ENCODE peak calls at places on chromosome 2, in six cellular contexts. L, J, A, C, T and I are unnamed samples.

GRCh38 chr2:196218109-196218508 is 46.7 kb upstream of the STK17B start:
- DNase-seq in J (no peak), T (no peak), C (no peak), L (no peak), A (no peak), I (no peak)

GRCh38 chr2:216650607-216651229 is 17.5 kb downstream of the IGFBP2 start:
- DNase-seq in C (no peak), L (no peak), A (no peak), J (no peak), T (no peak), I (no peak)

GRCh38 chr2:84534225-84534624 is 17.9 kb downstream of the DNAH6 start:
- DNase-seq in C (no peak), J (no peak), L (no peak), A (no peak), T (no peak), I (no peak)

GRCh38 chr2:30756051-30756719 is 51.1 kb downstream of the CAPN13 start:
- DNase-seq in J (no peak), A (peak; percentile 31), T (peak; percentile 80), C (peak; percentile 56), L (no peak), I (no peak)

GRCh38 chr2:170885130-170885791 is 43.8 kb upstream of the GORASP2 start:
- DNase-seq in J (no peak), A (peak; percentile 69), C (no peak), T (peak; percentile 10), L (no peak), I (no peak)

GRCh38 chr2:64260817-64261216 is 116.6 kb upstream of the PELI1 start:
- DNase-seq in T (no peak), J (peak; percentile 13), C (no peak), A (no peak), L (peak; percentile 85), I (peak; percentile 91)

GRCh38 chr2:24824071-24824588 is 30.9 kb downstream of the CENPO start:
- DNase-seq in J (no peak), L (no peak), T (no peak), C (no peak), A (no peak), I (no peak)

GRCh38 chr2:67782443-67782842 is 280.4 kb downstream of the C1D start:
- DNase-seq in L (no peak), C (no peak), A (peak; percentile 23), T (no peak), J (no peak), I (no peak)

GRCh38 chr2:74959106-74959751 is 786 bp downstream of the POLE4 start:
- DNase-seq in T (no peak), C (no peak), J (no peak), L (no peak), A (no peak), I (no peak)

GRCh38 chr2:39646267-39646666 is 19.4 kb upstream of the TMEM178A start:
- DNase-seq in J (no peak), T (peak; percentile 53), C (no peak), L (no peak), A (no peak), I (no peak)

GRCh38 chr2:71327916-71328315 is 3.7 kb upstream of the ZNF638 start:
- DNase-seq in A (no peak), J (no peak), T (peak; percentile 67), C (peak; percentile 8), L (no peak), I (no peak)

GRCh38 chr2:112183327-112184025 is 45.3 kb downstream of the FBLN7 start:
- DNase-seq in J (no peak), L (no peak), T (no peak), A (no peak), C (no peak), I (no peak)

GRCh38 chr2:10335046-10335840 is 32.5 kb downstream of the HPCAL1 start:
- DNase-seq in A (no peak), T (peak; percentile 21), L (no peak), C (no peak), J (no peak), I (no peak)

GRCh38 chr2:70827388-70827787 is 7.0 kb upstream of the CLEC4F start:
- DNase-seq in C (no peak), A (no peak), J (no peak), T (no peak), L (no peak), I (no peak)

GRCh38 chr2:171894612-171894947 is 536 bp upstream of the SLC25A12 start:
- DNase-seq in T (no peak), J (no peak), A (peak; percentile 40), C (no peak), L (no peak), I (peak; percentile 3)

GRCh38 chr2:207224814-207225482 is 59.2 kb upstream of the KLF7 start:
- DNase-seq in A (no peak), J (no peak), C (no peak), L (no peak), T (no peak), I (no peak)

GRCh38 chr2:25443766-25444165 is 102.0 kb upstream of the DNMT3A start:
- DNase-seq in T (no peak), J (no peak), A (no peak), C (no peak), L (no peak), I (no peak)

GRCh38 chr2:121804340-121804739 is 48.9 kb downstream of the TSN start:
- DNase-seq in T (no peak), J (no peak), L (no peak), A (no peak), C (no peak), I (peak; percentile 89)

GRCh38 chr2:69383178-69383812 is 3.7 kb downstream of the GFPT1 start:
- DNase-seq in T (no peak), A (peak; percentile 7), J (no peak), L (no peak), C (no peak), I (no peak)

GRCh38 chr2:12701786-12702660 is 14.7 kb upstream of the TRIB2 start:
- DNase-seq in T (peak; percentile 73), C (no peak), L (no peak), J (no peak), A (peak; percentile 85), I (no peak)

GRCh38 chr2:233210843-233211600 is 40.5 kb upstream of the ATG16L1 start:
- DNase-seq in L (no peak), J (no peak), C (peak; percentile 65), T (peak; percentile 95), A (peak; percentile 91), I (no peak)

GRCh38 chr2:54419855-54420550 is 36.1 kb upstream of the SPTBN1 start:
- DNase-seq in C (no peak), T (no peak), J (no peak), L (no peak), A (peak; percentile 43), I (no peak)

GRCh38 chr2:176484838-176485237 is 215.6 kb downstream of the MTX2 start:
- DNase-seq in T (no peak), C (peak; percentile 14), A (peak; percentile 41), L (no peak), J (no peak), I (no peak)

GRCh38 chr2:27888790-27889189 is 1.4 kb downstream of the RBKS start:
- DNase-seq in A (peak; percentile 65), C (no peak), L (no peak), T (no peak), J (no peak), I (no peak)

GRCh38 chr2:119852214-119852613 is 92.5 kb downstream of the PTPN4 start:
- DNase-seq in J (peak; percentile 20), L (no peak), A (no peak), T (no peak), C (no peak), I (no peak)
- H3K9me3 ChIP-seq in J (no peaks in the 10 kb centered on the region), L (no peaks in the 10 kb centered on the region), A (no peaks in the 10 kb centered on the region), T (peaks cover 14% of the 10 kb centered on the region), C (no peaks in the 10 kb centered on the region), I (peaks cover 27% of the 10 kb centered on the region)

GRCh38 chr2:241857572-241858121 is 1.0 kb downstream of the PDCD1 start:
- DNase-seq in L (no peak), T (no peak), A (no peak), C (no peak), J (no peak), I (no peak)

GRCh38 chr2:241858206-241859016 is at the start of gene PDCD1:
- DNase-seq in L (peak; percentile 79), T (no peak), A (no peak), C (no peak), J (no peak), I (no peak)

GRCh38 chr2:241859436-241860183 is 916 bp upstream of the PDCD1 start:
- DNase-seq in J (no peak), C (no peak), T (no peak), L (peak; percentile 80), A (peak; percentile 84), I (no peak)

GRCh38 chr2:241860184-241861078 is 1.7 kb upstream of the PDCD1 start:
- DNase-seq in L (peak; percentile 48), A (peak; percentile 24), J (no peak), T (no peak), C (no peak), I (no peak)

DNA sequence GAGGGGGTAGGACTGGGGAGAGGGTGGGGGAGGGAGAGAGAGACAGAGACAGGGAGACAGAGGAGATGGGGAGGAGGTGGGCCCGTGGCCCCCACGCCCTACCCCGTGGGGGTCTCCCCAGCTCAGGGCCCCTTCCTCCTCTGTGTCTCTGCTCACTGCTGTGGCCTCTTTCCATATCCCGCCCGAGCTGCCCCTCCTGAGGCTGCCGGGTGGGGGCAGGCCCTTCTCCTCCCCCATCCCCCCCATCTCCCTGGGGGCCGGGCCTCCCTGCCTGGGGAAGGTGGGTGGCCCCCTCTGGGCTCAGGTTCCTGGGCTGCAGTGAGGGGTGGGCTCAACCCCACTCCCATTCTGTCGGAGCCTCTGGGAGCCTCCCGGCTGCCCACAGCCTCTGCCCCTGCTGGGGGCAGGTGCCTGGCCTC is 332 bp upstream of the PDCD1 start:
- DNase-seq in T (no peak), L (no peak), A (no peak), J (no peak), C (no peak), I (no peak)
- TF ChIP-seq EZH2phosphoT487 in T (no peak), L (no peak), A (no peak), J (no peak), C (no peak), I (no peak)

GRCh38 chr2:200177971-200178911 is 128.3 kb upstream of the SPATS2L start:
- DNase-seq in C (no peak), L (no peak), A (peak; percentile 49), T (no peak), J (no peak), I (no peak)
- H3K27ac ChIP-seq in C (no peak overlapping the region), L (no peak overlapping the region), A (no peak overlapping the region), T (no peak overlapping the region), J (no peak overlapping the region), I (no peak overlapping the region)

GRCh38 chr2:215637658-215638057 is 201.8 kb upstream of the FN1 start:
- DNase-seq in J (no peak), L (no peak), T (no peak), C (no peak), A (no peak), I (no peak)

GRCh38 chr2:215633360-215633759 is 197.5 kb upstream of the FN1 start:
- DNase-seq in T (no peak), J (no peak), L (no peak), C (no peak), A (no peak), I (no peak)

GRCh38 chr2:215635071-215635787 is 199.4 kb upstream of the FN1 start:
- DNase-seq in C (no peak), J (no peak), L (no peak), A (no peak), T (peak; percentile 24), I (no peak)

GRCh38 chr2:215638687-215639086 is 202.8 kb upstream of the FN1 start:
- DNase-seq in L (no peak), C (no peak), J (no peak), T (no peak), A (no peak), I (no peak)

GRCh38 chr2:215635788-215636139 is 199.9 kb upstream of the FN1 start:
- DNase-seq in T (peak; percentile 84), A (peak; percentile 54), L (no peak), J (no peak), C (no peak), I (no peak)
- H3K9me3 ChIP-seq in T (peaks cover 8% of the 10 kb centered on the region), A (no peaks in the 10 kb centered on the region), L (no peaks in the 10 kb centered on the region), J (peaks cover 2% of the 10 kb centered on the region), C (no peaks in the 10 kb centered on the region), I (no peaks in the 10 kb centered on the region)